ENCODE peak calls at places on chromosomes 16 and 17, in five cellular contexts. R is nephron progenitor cell, C is prostate gland, X is HFF-Myc, I is GM13977. G is an unnamed sample.
A peak's percentile ranks its signal among the peaks of the same experiment; 100 is the strongest.

GRCh38 chr17:58338907-58339774 is 10.5 kb upstream of the TSPOAP1 start:
- DNase-seq in C (no peak), X (peak; percentile 44), I (no peak), R (peak; percentile 56), G (peak; percentile 90)

GRCh38 chr17:39231587-39232551 is 6.1 kb upstream of the STAC2 start:
- DNase-seq in R (peak; percentile 81), X (no peak), I (peak; percentile 80), C (no peak), G (peak; percentile 82)

GRCh38 chr16:79049040-79049439 is 551.5 kb downstream of the MAF start:
- DNase-seq in R (no peak), I (no peak), C (no peak), X (no peak), G (no peak)

GRCh38 chr17:62892870-62893338 is 73.1 kb upstream of the TANC2 start:
- DNase-seq in C (peak; percentile 67), I (no peak), R (no peak), X (peak; percentile 32), G (peak; percentile 43)

GRCh38 chr16:8887952-8888560 is 5.9 kb downstream of the LITAFD start:
- DNase-seq in I (no peak), R (no peak), C (peak; percentile 56), X (no peak), G (no peak)

GRCh38 chr16:66440271-66440802 is 13.2 kb downstream of the BEAN1 start:
- DNase-seq in C (no peak), R (no peak), X (no peak), I (no peak), G (no peak)

GRCh38 chr16:57999366-57999970 is 1.0 kb downstream of the ZNF319 start:
- DNase-seq in R (no peak), C (no peak), I (peak; percentile 55), X (no peak), G (peak; percentile 50)

GRCh38 chr17:17837966-17838962 is 1.5 kb upstream of the SREBF1 start:
- DNase-seq in I (no peak), R (no peak), C (peak; percentile 72), X (no peak), G (no peak)

GRCh38 chr17:19897901-19898300 is 30.2 kb upstream of the ULK2 start:
- DNase-seq in I (no peak), X (peak; percentile 55), R (no peak), C (no peak), G (no peak)

GRCh38 chr17:6084226-6085161 is 14.3 kb downstream of the WSCD1 start:
- DNase-seq in C (no peak), R (no peak), I (no peak), X (no peak), G (no peak)

GRCh38 chr16:29789775-29790182 is 772 bp upstream of the KIF22 start:
- DNase-seq in X (no peak), C (no peak), R (no peak), I (no peak), G (no peak)

DNA sequence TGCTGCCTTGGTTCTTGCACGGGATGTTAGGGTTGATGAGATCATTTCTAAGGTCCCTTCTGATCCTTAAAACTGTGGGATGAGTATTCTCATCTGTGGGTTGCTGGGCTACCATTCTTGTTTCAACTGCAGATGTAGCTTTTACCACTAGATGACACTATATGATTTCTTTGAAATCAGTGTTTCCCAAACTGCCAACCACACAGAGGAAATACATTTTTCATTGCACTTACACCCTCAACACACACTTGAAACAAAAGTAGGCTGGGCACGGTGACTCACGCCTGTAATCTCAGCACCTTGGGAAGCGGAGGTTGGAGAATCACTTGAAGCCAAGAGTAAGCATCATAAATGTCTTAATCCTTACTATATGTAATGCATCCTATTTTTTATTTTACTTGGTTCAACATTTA is 15.3 kb downstream of the LCMT1 start:
- DNase-seq in I (no peak), C (no peak), R (no peak), X (peak; percentile 75), G (peak; percentile 66)
- TF ChIP-seq CTCF in I (peak; percentile 46), C (peak; percentile 45), R (no peak), X (peak; percentile 77), G (peak; percentile 77)

DNA sequence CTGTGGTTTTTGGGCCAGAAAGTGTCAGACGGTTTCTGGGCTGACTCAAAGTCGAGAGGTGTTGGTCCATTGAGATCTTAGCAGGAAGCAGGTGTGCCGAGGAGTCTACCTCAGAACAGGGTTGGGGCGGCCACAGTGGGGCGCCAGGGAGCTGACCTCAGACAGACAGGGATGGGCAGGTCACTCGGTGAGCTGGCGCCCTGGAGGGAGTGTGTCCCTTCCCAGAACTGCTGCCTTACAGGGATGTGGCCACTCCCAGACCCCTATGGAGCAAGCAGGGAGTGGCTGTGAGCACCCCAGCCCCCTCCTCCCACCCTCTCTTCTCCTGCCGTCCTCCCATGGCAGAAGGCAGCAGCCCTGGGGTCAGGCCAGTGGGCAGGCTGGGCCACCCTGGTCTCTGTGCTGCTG is 14.0 kb upstream of the DPEP1 start:
- DNase-seq in R (peak; percentile 61), C (no peak), X (no peak), I (no peak), G (peak; percentile 75)
- TF ChIP-seq CTCF in R (peak; percentile 27), C (no peak), X (peak; percentile 33), I (peak; percentile 49), G (peak; percentile 44)

GRCh38 chr16:71439531-71439930 is 2.3 kb downstream of the TLE7 start:
- DNase-seq in C (no peak), R (no peak), X (no peak), I (no peak), G (no peak)

GRCh38 chr16:71440669-71441347 is 1.0 kb downstream of the TLE7 start:
- DNase-seq in C (no peak), I (peak; percentile 51), R (no peak), X (no peak), G (peak; percentile 52)

GRCh38 chr16:71443714-71444113 is 1.9 kb upstream of the TLE7 start:
- DNase-seq in C (no peak), R (no peak), X (no peak), I (no peak), G (no peak)

GRCh38 chr16:71442041-71442440 is at the start of gene TLE7:
- DNase-seq in I (peak; percentile 24), R (no peak), C (no peak), X (no peak), G (no peak)

DNA sequence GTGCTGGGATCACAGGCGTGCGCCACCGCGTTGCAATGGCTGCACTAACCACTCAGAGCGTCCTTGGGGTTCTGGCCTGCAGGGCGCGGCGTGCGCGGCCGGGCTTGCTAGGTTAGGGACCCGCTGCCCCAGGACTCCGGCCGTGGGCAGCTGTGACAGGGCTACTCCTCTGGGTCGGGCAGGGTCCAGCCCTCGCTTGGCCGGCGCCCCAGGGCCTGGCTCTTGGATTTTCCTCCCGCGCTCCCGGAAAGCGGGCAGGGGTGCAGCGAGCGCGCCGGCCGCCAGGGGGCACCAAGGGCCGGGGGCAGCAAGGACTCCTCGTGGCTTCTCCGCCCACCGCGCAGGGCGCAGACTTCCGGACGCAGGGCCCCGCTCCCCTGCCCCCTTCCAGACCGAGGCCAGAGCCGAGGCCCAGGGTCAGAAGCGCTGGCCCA is 489 bp downstream of the TLE7 start:
- DNase-seq in R (no peak), X (no peak), C (no peak), I (peak; percentile 46), G (peak; percentile 44)
- TF ChIP-seq CTCF in R (no peak), X (peak; percentile 52), C (no peak), I (peak; percentile 53), G (peak; percentile 82)

DNA sequence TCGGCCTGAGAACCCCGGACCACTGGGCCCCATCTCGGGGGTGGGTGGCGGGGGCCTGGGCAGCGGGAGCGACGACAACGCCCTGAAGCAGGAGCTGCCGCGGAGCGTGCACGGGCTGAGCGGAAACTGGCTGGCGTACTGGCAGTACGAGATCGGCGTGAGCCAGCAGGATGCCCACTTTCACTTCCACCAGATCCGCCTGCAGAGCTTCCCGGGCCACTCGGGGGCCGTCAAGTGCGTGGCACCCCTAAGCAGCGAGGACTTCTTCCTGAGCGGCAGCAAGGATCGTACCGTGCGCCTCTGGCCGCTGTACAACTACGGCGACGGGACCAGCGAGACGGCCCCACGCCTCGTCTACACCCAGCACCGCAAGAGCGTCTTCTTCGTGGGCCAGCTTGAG is 8.9 kb upstream of the SERPINF2 start:
- DNase-seq in X (no peak), I (no peak), R (no peak), C (no peak), G (no peak)
- TF ChIP-seq CTCF in X (no peak), I (no peak), R (no peak), C (no peak), G (no peak)

DNA sequence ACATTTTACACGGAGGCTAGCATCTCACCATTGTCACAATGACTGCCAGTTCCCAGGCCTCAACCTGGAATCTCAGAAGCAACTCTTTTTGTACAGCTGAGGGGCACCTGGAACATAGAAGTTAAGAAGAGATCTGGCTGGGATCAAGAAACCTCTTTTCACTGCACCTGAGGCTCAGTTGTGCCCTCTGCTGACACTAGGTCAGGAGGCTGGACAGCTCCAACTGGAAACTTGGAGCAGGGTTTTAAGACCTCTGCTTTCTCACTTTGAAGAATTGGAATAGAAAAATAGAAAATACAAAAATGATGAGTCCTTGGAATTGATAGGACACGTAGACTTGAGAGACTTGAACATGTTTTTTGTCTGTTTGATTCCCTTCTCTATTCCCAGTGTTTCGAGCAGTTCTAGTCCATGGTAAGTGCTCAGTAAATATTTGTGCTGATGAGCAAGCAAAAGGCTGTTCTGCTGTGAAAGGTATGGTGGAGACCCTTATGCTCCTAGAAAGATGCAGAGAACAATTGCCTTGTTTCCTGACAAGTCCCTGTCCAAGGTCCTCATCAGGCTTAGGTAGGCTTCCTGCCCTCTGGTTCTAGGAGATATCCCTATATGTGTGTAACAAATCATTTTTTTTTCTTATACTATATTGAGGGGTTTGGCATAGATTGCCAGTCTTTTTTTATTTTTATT is 13.6 kb upstream of the PPM1D start:
- DNase-seq in R (peak; percentile 5), I (no peak), C (no peak), X (no peak), G (no peak)
- TF ChIP-seq CTCF in R (peak; percentile 22), I (peak; percentile 29), C (no peak), X (no peak), G (no peak)

GRCh38 chr17:16438557-16439302 is 23.4 kb downstream of the TRPV2 start:
- DNase-seq in X (peak; percentile 99), R (peak; percentile 92), C (peak; percentile 94), I (peak; percentile 99), G (peak; percentile 97)

GRCh38 chr17:16438173-16438556 is 22.8 kb downstream of the TRPV2 start:
- DNase-seq in I (no peak), R (no peak), X (no peak), C (no peak), G (no peak)

GRCh38 chr17:16435951-16436886 is 20.8 kb downstream of the TRPV2 start:
- DNase-seq in R (no peak), C (no peak), X (no peak), I (no peak), G (no peak)

GRCh38 chr17:16439303-16439791 is 24.0 kb downstream of the TRPV2 start:
- DNase-seq in I (no peak), R (no peak), C (no peak), X (no peak), G (no peak)

GRCh38 chr17:16437083-16437482 is 21.7 kb downstream of the TRPV2 start:
- DNase-seq in R (no peak), X (no peak), C (no peak), I (no peak), G (no peak)
- TF ChIP-seq CTCF in R (no peak), X (no peak), C (no peak), I (no peak), G (no peak)

G was measured in activated CD8-positive, alpha-beta T cell treated with anti-CD3 and anti-CD28 coated beads for 36 hours.